ENCODE peak calls at places on chromosomes 5 and 9, in eight cellular contexts. One of them, this sample, is unnamed.

GRCh38 chr5:150329881-150330876 is 27.3 kb upstream of the TCOF1 start:
- DNase-seq in RPMI8226: no peak
- DNase-seq in globus pallidus: no peak
- DNase-seq in aorta: no peak
- DNase-seq in ovary: no peak
- DNase-seq in MM.1S: no peak
- DNase-seq in neural crest cell: no peak
- DNase-seq in colonic mucosa: no peak
- DNase-seq in this sample: no peak

GRCh38 chr9:105706156-105706555 is 11.8 kb downstream of the TMEM38B start:
- DNase-seq in colonic mucosa: no peak
- DNase-seq in aorta: no peak
- DNase-seq in ovary: no peak
- DNase-seq in RPMI8226: no peak
- DNase-seq in MM.1S: no peak
- DNase-seq in globus pallidus: no peak
- DNase-seq in neural crest cell: no peak
- DNase-seq in this sample: no peak

GRCh38 chr5:55671975-55672374 is 40.1 kb downstream of the SLC38A9 start:
- DNase-seq in RPMI8226: no peak
- DNase-seq in colonic mucosa: no peak
- DNase-seq in neural crest cell: no peak
- DNase-seq in globus pallidus: no peak
- DNase-seq in MM.1S: no peak
- DNase-seq in aorta: no peak
- DNase-seq in ovary: peak
- DNase-seq in this sample: no peak

GRCh38 chr5:104241051-104241450 is 678.5 kb upstream of the NUDT12 start:
- DNase-seq in colonic mucosa: no peak
- DNase-seq in aorta: no peak
- DNase-seq in MM.1S: no peak
- DNase-seq in ovary: no peak
- DNase-seq in globus pallidus: peak
- DNase-seq in neural crest cell: no peak
- DNase-seq in RPMI8226: no peak
- DNase-seq in this sample: no peak

GRCh38 chr9:71796368-71796767 is 28.1 kb upstream of the CEMIP2 start:
- DNase-seq in ovary: no peak
- DNase-seq in MM.1S: no peak
- DNase-seq in neural crest cell: no peak
- DNase-seq in globus pallidus: no peak
- DNase-seq in aorta: no peak
- DNase-seq in colonic mucosa: no peak
- DNase-seq in RPMI8226: no peak
- DNase-seq in this sample: no peak

GRCh38 chr9:91159664-91160121 is 202.0 kb downstream of the AUH start:
- DNase-seq in neural crest cell: no peak
- DNase-seq in globus pallidus: no peak
- DNase-seq in ovary: peak
- DNase-seq in RPMI8226: peak
- DNase-seq in colonic mucosa: peak
- DNase-seq in aorta: no peak
- DNase-seq in MM.1S: no peak
- DNase-seq in this sample: no peak

GRCh38 chr9:122236681-122237080 is 7.9 kb upstream of the LHX6 start:
- DNase-seq in MM.1S: no peak
- DNase-seq in ovary: no peak
- DNase-seq in colonic mucosa: no peak
- DNase-seq in RPMI8226: no peak
- DNase-seq in globus pallidus: no peak
- DNase-seq in aorta: no peak
- DNase-seq in neural crest cell: no peak
- DNase-seq in this sample: no peak

GRCh38 chr9:77848428-77848827 is 183.2 kb downstream of the GNAQ start:
- DNase-seq in neural crest cell: no peak
- DNase-seq in colonic mucosa: no peak
- DNase-seq in ovary: no peak
- DNase-seq in RPMI8226: no peak
- DNase-seq in globus pallidus: peak
- DNase-seq in MM.1S: no peak
- DNase-seq in aorta: no peak
- DNase-seq in this sample: no peak

GRCh38 chr9:114895605-114896004 is 34.8 kb downstream of the TNFSF8 start:
- DNase-seq in globus pallidus: no peak
- DNase-seq in RPMI8226: no peak
- DNase-seq in neural crest cell: no peak
- DNase-seq in aorta: no peak
- DNase-seq in ovary: no peak
- DNase-seq in colonic mucosa: no peak
- DNase-seq in MM.1S: no peak
- DNase-seq in this sample: no peak

GRCh38 chr9:83981126-83981871 is 694 bp downstream of the RMI1 start:
- DNase-seq in MM.1S: peak
- DNase-seq in RPMI8226: peak
- DNase-seq in neural crest cell: peak
- DNase-seq in ovary: no peak
- DNase-seq in aorta: no peak
- DNase-seq in globus pallidus: peak
- DNase-seq in colonic mucosa: peak
- DNase-seq in this sample: no peak

GRCh38 chr5:565782-566445 is 41.7 kb upstream of the SLC9A3 start:
- DNase-seq in globus pallidus: no peak
- DNase-seq in MM.1S: no peak
- DNase-seq in aorta: no peak
- DNase-seq in colonic mucosa: peak
- DNase-seq in ovary: no peak
- DNase-seq in RPMI8226: no peak
- DNase-seq in neural crest cell: no peak
- DNase-seq in this sample: no peak

This sample was measured in GOT3.